ENCODE peak calls at places on chromosomes 7 and 10, in seven cellular contexts. N is GM12878, W is Karpas-422, H is mesenchymal stem cell, J is mesendoderm, R is H9, V is neural progenitor cell. U is an unnamed sample.
A peak's percentile ranks its signal among the peaks of the same experiment; 100 is the strongest.

GRCh38 chr10:14588084-14588937 is 186.4 kb downstream of the FAM107B start:
- DNase-seq in N (no peak), W (no peak), H (peak; percentile 99), J (no peak), R (peak; percentile 14), V (no peak), U (no peak)

GRCh38 chr10:123035467-123036086 is 26.8 kb downstream of the ACADSB start:
- DNase-seq in N (no peak), W (no peak), H (no peak), J (no peak), R (no peak), V (no peak), U (no peak)

GRCh38 chr7:124856299-124856888 is 73.2 kb downstream of the POT1 start:
- DNase-seq in N (no peak), W (peak; percentile 79), H (peak; percentile 59), J (peak; percentile 51), R (no peak), V (peak; percentile 31), U (no peak)

GRCh38 chr7:29883462-29884398 is 77.4 kb downstream of the WIPF3 start:
- DNase-seq in N (no peak), W (no peak), H (no peak), J (peak; percentile 59), R (peak; percentile 86), V (peak; percentile 78), U (peak; percentile 29)

GRCh38 chr7:31073486-31074383 is 21.6 kb downstream of the ADCYAP1R1 start:
- DNase-seq in N (no peak), W (no peak), H (no peak), J (no peak), R (no peak), V (no peak), U (no peak)

GRCh38 chr7:39664057-39664456 is 40.7 kb downstream of the RALA start:
- DNase-seq in N (no peak), W (no peak), H (no peak), J (peak; percentile 33), R (no peak), V (no peak), U (no peak)

GRCh38 chr7:132049462-132050304 is 493.3 kb upstream of the PODXL start:
- DNase-seq in N (no peak), W (peak; percentile 75), H (peak; percentile 31), J (peak; percentile 54), R (peak; percentile 60), V (peak; percentile 69), U (peak; percentile 78)

GRCh38 chr10:7312179-7312857 is 98.5 kb downstream of the SFMBT2 start:
- DNase-seq in N (no peak), W (no peak), H (peak; percentile 18), J (no peak), R (no peak), V (no peak), U (no peak)

GRCh38 chr7:132876576-132876975 is 205.3 kb downstream of the CHCHD3 start:
- DNase-seq in N (no peak), W (no peak), H (no peak), J (no peak), R (no peak), V (no peak), U (no peak)

GRCh38 chr7:107998150-107998549 is 4.8 kb downstream of the LAMB1 start:
- DNase-seq in N (no peak), W (no peak), H (no peak), J (no peak), R (no peak), V (no peak), U (no peak)

GRCh38 chr7:127226685-127227374 is 25.9 kb downstream of the GRM8 start:
- DNase-seq in N (no peak), W (no peak), H (no peak), J (peak; percentile 51), R (peak; percentile 46), V (peak; percentile 21), U (no peak)

GRCh38 chr7:106369349-106369748 is 84.6 kb upstream of the NAMPT start:
- DNase-seq in N (no peak), W (peak; percentile 17), H (no peak), J (peak; percentile 35), R (no peak), V (no peak), U (no peak)

GRCh38 chr7:41313171-41313570 is 389.7 kb downstream of the INHBA start:
- DNase-seq in N (no peak), W (no peak), H (peak; percentile 13), J (no peak), R (no peak), V (no peak), U (no peak)

GRCh38 chr7:14483663-14484062 is 418.9 kb downstream of the DGKB start:
- DNase-seq in N (no peak), W (no peak), H (no peak), J (no peak), R (no peak), V (no peak), U (no peak)

GRCh38 chr7:135758531-135758932 is 9.9 kb upstream of the FAM180A start:
- DNase-seq in N (no peak), W (no peak), H (no peak), J (peak; percentile 34), R (peak; percentile 44), V (peak; percentile 13), U (no peak)

GRCh38 chr10:82463165-82463564 is 588.2 kb downstream of the NRG3 start:
- DNase-seq in N (no peak), W (no peak), H (no peak), J (no peak), R (no peak), V (no peak), U (no peak)

GRCh38 chr7:96527133-96527827 is 182.4 kb downstream of the SEM1 start:
- DNase-seq in N (no peak), W (no peak), H (no peak), J (no peak), R (no peak), V (no peak), U (no peak)

GRCh38 chr10:58590152-58590551 is 77.5 kb downstream of the BICC1 start:
- DNase-seq in N (no peak), W (no peak), H (peak; percentile 72), J (no peak), R (no peak), V (no peak), U (peak; percentile 23)

GRCh38 chr10:10515479-10516204 is 502.0 kb upstream of the CELF2 start:
- DNase-seq in N (no peak), W (no peak), H (peak; percentile 46), J (no peak), R (no peak), V (no peak), U (no peak)

GRCh38 chr7:56033671-56034432 is 17.4 kb downstream of the PSPH start:
- DNase-seq in N (peak; percentile 43), W (peak; percentile 94), H (peak; percentile 83), J (peak; percentile 98), R (peak; percentile 93), V (peak; percentile 91), U (peak; percentile 73)

GRCh38 chr7:107661865-107662379 is 1.3 kb downstream of the SLC26A4 start:
- DNase-seq in N (no peak), W (no peak), H (no peak), J (no peak), R (no peak), V (peak; percentile 10), U (no peak)

GRCh38 chr7:95396136-95397032 is at the start of gene PON3:
- DNase-seq in N (no peak), W (no peak), H (no peak), J (peak; percentile 16), R (peak; percentile 66), V (no peak), U (peak; percentile 65)
- H3K9ac ChIP-seq in N (no peak within 1 kb of the TSS), W (no peak within 1 kb of the TSS), H (peak within 1 kb of the TSS; percentile 39), J (no peak within 1 kb of the TSS), R (no peak within 1 kb of the TSS), V (no peak within 1 kb of the TSS), U (peak within 1 kb of the TSS; percentile 60)

GRCh38 chr7:123716877-123717276 is 31.9 kb downstream of the WASL start:
- DNase-seq in N (no peak), W (no peak), H (no peak), J (no peak), R (no peak), V (no peak), U (no peak)

GRCh38 chr7:123715793-123716192 is 33.0 kb downstream of the WASL start:
- DNase-seq in N (no peak), W (no peak), H (no peak), J (no peak), R (no peak), V (no peak), U (no peak)

GRCh38 chr7:123718773-123719480 is 29.9 kb downstream of the WASL start:
- DNase-seq in N (no peak), W (no peak), H (no peak), J (no peak), R (no peak), V (no peak), U (no peak)

GRCh38 chr7:123719481-123719806 is 29.4 kb downstream of the WASL start:
- DNase-seq in N (no peak), W (peak; percentile 45), H (no peak), J (no peak), R (no peak), V (no peak), U (no peak)

DNA sequence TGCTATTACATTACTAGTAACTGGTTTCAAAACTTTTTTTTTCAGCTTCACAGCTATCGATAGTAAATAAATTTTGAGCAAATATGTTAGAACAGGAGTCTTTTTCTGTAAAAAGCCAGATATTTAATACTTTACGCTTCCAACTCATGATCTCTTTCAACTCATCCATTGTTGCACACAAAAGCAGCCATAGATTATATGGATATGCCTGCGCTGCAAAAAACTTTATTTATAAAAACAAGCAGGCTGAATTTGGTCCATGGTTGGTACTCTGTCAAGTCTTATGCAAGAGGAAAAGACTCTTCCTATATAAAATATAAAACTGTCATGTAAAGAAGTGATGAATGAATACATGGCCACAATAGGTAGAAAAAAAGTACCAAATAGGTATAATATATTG is 31.1 kb downstream of the WASL start:
- DNase-seq in N (no peak), W (no peak), H (no peak), J (no peak), R (no peak), V (no peak), U (no peak)
- H3K9ac ChIP-seq in N (no peak overlapping the region), W (no peak overlapping the region), H (no peak overlapping the region), J (no peak overlapping the region), R (no peak overlapping the region), V (no peak overlapping the region), U (no peak overlapping the region)

DNA sequence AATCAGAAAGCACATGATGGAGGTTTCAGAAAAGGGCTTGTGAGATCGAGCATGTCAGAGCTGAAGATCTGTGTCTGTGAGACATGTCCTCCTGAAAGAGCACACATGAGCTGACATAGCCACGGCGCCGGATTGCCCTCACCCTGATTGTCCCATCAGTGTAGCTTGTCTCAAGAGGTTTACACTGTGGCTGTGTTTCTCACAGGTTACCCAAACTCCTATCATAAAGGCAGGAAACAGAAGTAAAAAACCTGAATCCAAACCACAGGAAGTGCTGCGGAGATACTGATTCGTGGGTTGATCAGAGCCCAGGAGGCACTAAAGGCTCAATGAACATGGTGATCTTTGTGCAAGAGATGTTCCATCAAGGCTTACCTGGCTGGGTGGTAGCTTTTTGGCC is 3.9 kb upstream of the ATP6V0E2 start:
- DNase-seq in N (no peak), W (no peak), H (no peak), J (no peak), R (peak; percentile 4), V (no peak), U (peak; percentile 9)
- H3K9ac ChIP-seq in N (peak overlapping the region; percentile 52), W (no peak overlapping the region), H (no peak overlapping the region), J (no peak overlapping the region), R (no peak overlapping the region), V (no peak overlapping the region), U (no peak overlapping the region)

DNA sequence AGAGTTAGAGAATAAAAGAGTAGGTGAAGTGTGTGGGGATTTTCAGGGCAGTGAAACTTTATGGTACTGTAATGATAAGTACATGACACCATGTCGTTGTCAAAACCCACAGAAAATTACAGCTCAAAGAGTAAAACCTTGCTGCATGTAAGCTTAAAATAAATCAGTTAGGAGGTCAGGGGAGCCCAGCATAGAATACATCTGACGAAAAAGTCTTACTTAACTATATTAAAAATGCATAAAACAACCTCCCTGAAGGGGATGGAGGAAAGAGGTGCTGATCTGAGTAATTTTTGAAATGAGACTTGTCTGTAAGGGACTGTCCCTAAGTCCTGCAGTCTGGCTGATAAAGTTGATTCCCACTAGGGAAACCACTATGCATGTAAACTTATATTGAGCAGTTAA is 49.8 kb upstream of the AKR1E2 start:
- DNase-seq in N (no peak), W (no peak), H (no peak), J (no peak), R (no peak), V (no peak), U (no peak)
- H3K9ac ChIP-seq in N (no peak overlapping the region), W (no peak overlapping the region), H (no peak overlapping the region), J (no peak overlapping the region), R (no peak overlapping the region), V (no peak overlapping the region), U (no peak overlapping the region)

U was measured in colonic mucosa.